ENCODE peak calls at places on chromosome 10, in seven cellular contexts. B, V, N, I, W, A and L are unnamed samples.

GRCh38 chr10:71805776-71806705 is 32.7 kb upstream of the VSIR start:
- DNase-seq in B (no peak), V (no peak), A (no peak), W (no peak), I (no peak), N (peak; percentile 61), L (peak; percentile 56)

GRCh38 chr10:94279835-94280709 is 82.7 kb downstream of the NOC3L start:
- DNase-seq in V (peak; percentile 29), B (peak; percentile 18), A (peak; percentile 26), I (peak; percentile 34), W (peak; percentile 41), N (peak; percentile 38), L (peak; percentile 63)

GRCh38 chr10:125148021-125148439 is 12.3 kb downstream of the CTBP2 start:
- DNase-seq in N (peak; percentile 67), W (no peak), B (no peak), I (no peak), A (peak; percentile 66), V (no peak), L (peak; percentile 89)

GRCh38 chr10:83917519-83918506 is 221.5 kb upstream of the GHITM start:
- DNase-seq in W (peak; percentile 31), N (no peak), A (no peak), I (peak; percentile 4), V (no peak), B (no peak), L (no peak)

GRCh38 chr10:77866598-77866997 is 60.0 kb downstream of the DLG5 start:
- DNase-seq in V (no peak), B (no peak), N (no peak), I (no peak), A (no peak), W (no peak), L (no peak)

GRCh38 chr10:104435822-104436221 is 82.2 kb downstream of the CFAP58 start:
- DNase-seq in N (no peak), A (no peak), V (peak; percentile 4), I (no peak), B (no peak), W (no peak), L (no peak)

GRCh38 chr10:22455068-22455467 is 109.8 kb downstream of the SPAG6 start:
- DNase-seq in A (no peak), V (no peak), I (no peak), B (no peak), W (no peak), N (no peak), L (no peak)

GRCh38 chr10:55280696-55281095 is 479.7 kb upstream of the PCDH15 start:
- DNase-seq in V (no peak), W (no peak), A (no peak), B (no peak), N (no peak), I (no peak), L (no peak)

GRCh38 chr10:77603529-77603927 is 34.1 kb downstream of the KCNMA1 start:
- DNase-seq in B (no peak), N (peak; percentile 26), W (no peak), I (no peak), A (no peak), V (peak; percentile 44), L (no peak)

GRCh38 chr10:73965890-73966768 is 31.8 kb upstream of the VCL start:
- DNase-seq in W (peak; percentile 67), N (peak; percentile 69), B (no peak), V (peak; percentile 99), I (peak; percentile 81), A (peak; percentile 83), L (no peak)

GRCh38 chr10:78337646-78338391 is 304.2 kb downstream of the RPS24 start:
- DNase-seq in I (no peak), A (peak; percentile 7), V (peak; percentile 40), N (no peak), B (no peak), W (no peak), L (no peak)

GRCh38 chr10:66176772-66177171 is 749.1 kb upstream of the LRRTM3 start:
- DNase-seq in B (no peak), V (peak; percentile 31), I (no peak), W (no peak), A (no peak), N (no peak), L (no peak)

GRCh38 chr10:121956111-121957061 is 18.6 kb downstream of the NSMCE4A start:
- DNase-seq in B (no peak), W (no peak), N (no peak), V (peak; percentile 73), A (no peak), I (no peak), L (no peak)

GRCh38 chr10:110434477-110435096 is 63.1 kb upstream of the DUSP5 start:
- DNase-seq in I (no peak), A (no peak), N (no peak), B (no peak), V (no peak), W (peak; percentile 6), L (no peak)

GRCh38 chr10:78381072-78381471 is 347.4 kb downstream of the RPS24 start:
- DNase-seq in V (no peak), N (no peak), I (peak; percentile 16), W (no peak), A (no peak), B (no peak), L (peak; percentile 6)

GRCh38 chr10:45470098-45471012 is 96.3 kb downstream of the ALOX5 start:
- DNase-seq in I (no peak), V (peak; percentile 87), A (no peak), B (peak; percentile 78), W (no peak), N (no peak), L (peak; percentile 91)

GRCh38 chr10:97874332-97874731 is 24.7 kb downstream of the GOLGA7B start:
- DNase-seq in A (no peak), W (no peak), B (no peak), I (no peak), N (no peak), V (no peak), L (no peak)

GRCh38 chr10:61993676-61994401 is 92.3 kb downstream of the ARID5B start:
- DNase-seq in N (no peak), W (no peak), A (no peak), I (no peak), V (no peak), B (no peak), L (no peak)

GRCh38 chr10:102802920-102803534 is 34.2 kb downstream of the CYP17A1 start:
- DNase-seq in I (no peak), A (peak; percentile 62), N (peak; percentile 43), V (peak; percentile 99), B (no peak), W (peak; percentile 63), L (no peak)

GRCh38 chr10:29344073-29344820 is 55.4 kb downstream of the LYZL1 start:
- DNase-seq in N (no peak), V (peak; percentile 32), A (no peak), I (no peak), B (no peak), W (peak; percentile 28), L (no peak)

DNA sequence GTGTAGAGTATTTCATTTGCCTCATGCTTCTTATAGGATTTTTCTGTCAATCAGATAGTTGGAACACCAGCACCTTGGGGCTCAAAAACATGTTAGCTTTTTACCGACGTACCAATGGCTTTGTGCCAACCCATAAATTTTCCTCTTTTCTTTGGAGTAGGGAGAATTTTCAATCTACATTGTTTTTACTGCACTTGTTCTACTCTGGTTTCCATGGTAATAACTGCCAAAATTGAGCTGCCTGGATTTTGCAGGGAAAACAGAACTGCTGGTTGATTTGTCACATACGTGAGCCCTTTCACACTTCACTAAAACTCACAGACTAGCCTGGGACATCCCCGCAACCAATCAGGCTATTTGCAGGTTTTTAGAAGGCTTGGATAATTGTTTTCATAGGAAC is 189.7 kb downstream of the ARHGAP21 start:
- DNase-seq in A (no peak), W (no peak), V (no peak), B (no peak), N (no peak), I (no peak), L (no peak)
- TF ChIP-seq POLR2A in A (no peak), W (no peak), V (no peak), B (no peak), N (no peak), I (no peak), L (no peak)

DNA sequence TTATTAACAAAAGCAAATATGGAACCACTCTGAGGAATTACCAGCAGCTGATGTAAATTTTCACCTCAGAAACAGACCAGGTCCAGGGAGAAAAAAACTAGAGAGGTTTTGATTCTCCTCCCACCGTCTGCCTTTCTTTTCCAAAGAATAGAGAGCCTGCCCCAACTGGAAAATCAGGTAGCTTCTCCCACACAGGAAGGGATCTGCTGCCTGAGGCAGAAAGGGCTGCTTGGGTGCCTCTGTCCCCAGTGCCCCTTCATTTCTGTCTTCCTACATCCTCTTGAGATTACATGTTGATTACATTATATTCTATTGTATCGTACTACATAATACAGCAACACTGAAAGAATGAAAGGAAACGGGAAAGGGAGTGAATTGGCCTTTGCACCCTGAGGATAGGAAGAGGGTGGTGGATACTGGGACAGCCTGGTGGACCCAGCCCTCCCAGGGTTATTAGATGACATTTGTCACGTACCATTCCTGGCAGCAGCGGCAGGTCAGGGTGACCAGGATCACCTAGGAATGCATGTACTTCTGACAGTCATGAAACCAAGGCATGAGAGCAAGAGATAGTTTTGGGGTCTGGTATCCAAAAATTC is 8.9 kb downstream of the ST8SIA6 start:
- DNase-seq in N (no peak), B (no peak), V (no peak), W (no peak), I (no peak), A (no peak), L (no peak)
- TF ChIP-seq POLR2A in N (no peak), B (no peak), V (no peak), W (no peak), I (no peak), A (no peak), L (no peak)

DNA sequence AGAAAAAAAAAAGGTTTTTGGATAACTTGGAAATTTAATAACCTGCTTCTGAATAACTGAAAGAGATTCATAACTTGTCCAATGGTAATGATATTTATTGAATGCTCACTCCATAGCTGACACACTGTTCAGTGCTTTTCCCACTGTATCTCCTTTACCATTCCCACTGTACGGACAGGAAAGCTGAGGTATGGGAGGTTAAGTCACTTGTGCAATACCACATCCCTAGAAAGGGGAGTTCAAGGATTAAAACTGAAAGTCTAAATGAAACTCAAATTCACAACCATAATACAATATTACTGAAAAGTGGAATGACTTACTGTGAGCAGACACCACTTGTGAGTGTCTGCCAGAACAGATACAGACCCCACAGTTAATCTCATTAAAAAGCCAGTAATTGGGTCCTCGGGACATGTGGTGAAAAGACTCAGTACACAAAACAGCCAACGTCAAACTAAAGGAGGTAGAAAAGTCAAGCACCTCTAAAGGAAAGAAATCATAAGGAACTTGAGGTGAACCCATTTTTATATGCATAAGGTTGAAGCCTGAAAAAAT is 13.8 kb upstream of the RHOBTB1 start:
- DNase-seq in W (no peak), N (no peak), I (no peak), A (no peak), V (no peak), B (no peak), L (no peak)
- TF ChIP-seq POLR2A in W (no peak), N (no peak), I (no peak), A (no peak), V (no peak), B (no peak), L (no peak)

DNA sequence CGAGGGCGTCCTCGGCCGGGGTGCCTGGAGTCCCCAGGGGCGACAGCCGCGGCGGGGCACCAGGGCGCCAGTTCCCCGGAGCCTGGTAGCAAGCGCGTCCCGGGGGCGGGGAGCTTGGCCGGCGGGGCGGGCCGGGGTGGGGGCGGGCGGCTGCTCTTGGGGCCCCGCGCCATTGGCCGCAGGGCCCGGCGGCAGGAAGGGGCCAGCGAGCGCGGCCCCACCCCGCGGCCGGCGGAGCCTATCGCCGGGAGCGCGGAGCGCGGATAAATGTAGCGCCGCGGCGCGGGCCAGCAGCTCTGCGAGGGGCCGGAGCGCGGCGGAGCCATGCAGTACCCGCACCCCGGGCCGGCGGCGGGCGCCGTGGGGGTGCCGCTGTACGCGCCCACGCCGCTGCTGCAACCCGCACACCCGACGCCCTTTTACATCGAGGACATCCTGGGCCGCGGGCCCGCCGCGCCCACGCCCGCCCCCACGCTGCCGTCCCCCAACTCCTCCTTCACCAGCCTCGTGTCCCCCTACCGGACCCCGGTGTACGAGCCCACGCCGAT is at the start of gene HHEX:
- DNase-seq in B (peak; percentile 80), A (peak; percentile 22), N (peak; percentile 76), W (peak; percentile 72), I (peak; percentile 57), V (peak; percentile 76), L (peak; percentile 83)
- TF ChIP-seq POLR2A in B (no peak), A (peak; percentile 45), N (peak; percentile 42), W (peak; percentile 88), I (peak; percentile 82), V (peak; percentile 63), L (peak; percentile 59)